ENCODE peak calls at places on chromosomes 13 and 19, in ten cellular contexts. One of them, this sample, is unnamed.
A peak's percentile ranks its signal among the peaks of the same experiment; 100 is the strongest.

GRCh38 chr13:42561752-42562467 is 12.0 kb upstream of the TNFSF11 start:
- DNase-seq in SK-N-SH: no peak
- DNase-seq in lower leg skin: no peak
- DNase-seq in uterus: no peak
- DNase-seq in cardiac fibroblast: no peak
- DNase-seq in mucosa of descending colon: no peak
- DNase-seq in GM12864: no peak
- DNase-seq in heart right ventricle: no peak
- DNase-seq in GM23338: no peak
- DNase-seq in foreskin fibroblast: peak; percentile 56
- DNase-seq in this sample: no peak

GRCh38 chr13:45674908-45675307 is 27.2 kb upstream of the CBY2 start:
- DNase-seq in SK-N-SH: peak; percentile 24
- DNase-seq in lower leg skin: peak; percentile 28
- DNase-seq in uterus: no peak
- DNase-seq in cardiac fibroblast: peak; percentile 57
- DNase-seq in mucosa of descending colon: no peak
- DNase-seq in GM12864: no peak
- DNase-seq in heart right ventricle: no peak
- DNase-seq in GM23338: peak; percentile 19
- DNase-seq in foreskin fibroblast: peak; percentile 73
- DNase-seq in this sample: no peak

GRCh38 chr13:60990032-60990733 is 425.5 kb downstream of the PCDH20 start:
- DNase-seq in SK-N-SH: no peak
- DNase-seq in lower leg skin: no peak
- DNase-seq in uterus: no peak
- DNase-seq in cardiac fibroblast: no peak
- DNase-seq in mucosa of descending colon: peak; percentile 16
- DNase-seq in GM12864: no peak
- DNase-seq in heart right ventricle: no peak
- DNase-seq in GM23338: peak; percentile 72
- DNase-seq in foreskin fibroblast: no peak
- DNase-seq in this sample: peak; percentile 4

GRCh38 chr13:114310961-114311360 is 3.3 kb upstream of the CHAMP1 start:
- DNase-seq in SK-N-SH: no peak
- DNase-seq in lower leg skin: no peak
- DNase-seq in uterus: no peak
- DNase-seq in cardiac fibroblast: no peak
- DNase-seq in mucosa of descending colon: no peak
- DNase-seq in GM12864: no peak
- DNase-seq in heart right ventricle: no peak
- DNase-seq in GM23338: no peak
- DNase-seq in foreskin fibroblast: peak; percentile 57
- DNase-seq in this sample: no peak

GRCh38 chr19:58562126-58563033 is 4.0 kb upstream of the UBE2M start:
- DNase-seq in SK-N-SH: peak; percentile 60
- DNase-seq in lower leg skin: no peak
- DNase-seq in uterus: no peak
- DNase-seq in cardiac fibroblast: peak; percentile 46
- DNase-seq in mucosa of descending colon: peak; percentile 54
- DNase-seq in GM12864: no peak
- DNase-seq in heart right ventricle: no peak
- DNase-seq in GM23338: peak; percentile 78
- DNase-seq in foreskin fibroblast: peak; percentile 73
- DNase-seq in this sample: peak; percentile 56

GRCh38 chr19:41088151-41088550 is at the start of gene CYP2A13:
- DNase-seq in SK-N-SH: no peak
- DNase-seq in lower leg skin: no peak
- DNase-seq in uterus: no peak
- DNase-seq in cardiac fibroblast: no peak
- DNase-seq in mucosa of descending colon: no peak
- DNase-seq in GM12864: no peak
- DNase-seq in heart right ventricle: no peak
- DNase-seq in GM23338: no peak
- DNase-seq in foreskin fibroblast: no peak
- DNase-seq in this sample: no peak

GRCh38 chr13:31793246-31793645 is 53.9 kb downstream of the RXFP2 start:
- DNase-seq in SK-N-SH: no peak
- DNase-seq in lower leg skin: no peak
- DNase-seq in uterus: no peak
- DNase-seq in cardiac fibroblast: peak; percentile 24
- DNase-seq in mucosa of descending colon: no peak
- DNase-seq in GM12864: no peak
- DNase-seq in heart right ventricle: no peak
- DNase-seq in GM23338: no peak
- DNase-seq in foreskin fibroblast: peak; percentile 53
- DNase-seq in this sample: no peak

GRCh38 chr13:30446122-30446500 is 19.6 kb downstream of the HMGB1 start:
- DNase-seq in SK-N-SH: no peak
- DNase-seq in lower leg skin: no peak
- DNase-seq in uterus: no peak
- DNase-seq in cardiac fibroblast: no peak
- DNase-seq in mucosa of descending colon: no peak
- DNase-seq in GM12864: no peak
- DNase-seq in heart right ventricle: no peak
- DNase-seq in GM23338: peak; percentile 55
- DNase-seq in foreskin fibroblast: no peak
- DNase-seq in this sample: no peak

GRCh38 chr13:30829788-30830637 is 76.1 kb upstream of the MEDAG start:
- DNase-seq in SK-N-SH: no peak
- DNase-seq in lower leg skin: no peak
- DNase-seq in uterus: no peak
- DNase-seq in cardiac fibroblast: no peak
- DNase-seq in mucosa of descending colon: no peak
- DNase-seq in GM12864: no peak
- DNase-seq in heart right ventricle: no peak
- DNase-seq in GM23338: no peak
- DNase-seq in foreskin fibroblast: no peak
- DNase-seq in this sample: no peak

GRCh38 chr19:12611361-12611699 is 610 bp downstream of the ZNF791 start:
- DNase-seq in SK-N-SH: peak; percentile 81
- DNase-seq in lower leg skin: peak; percentile 70
- DNase-seq in uterus: peak; percentile 66
- DNase-seq in cardiac fibroblast: peak; percentile 80
- DNase-seq in mucosa of descending colon: peak; percentile 81
- DNase-seq in GM12864: no peak
- DNase-seq in heart right ventricle: peak; percentile 86
- DNase-seq in GM23338: peak; percentile 72
- DNase-seq in foreskin fibroblast: peak; percentile 84
- DNase-seq in this sample: peak; percentile 77

GRCh38 chr19:6056801-6057650 is 53.3 kb downstream of the RFX2 start:
- DNase-seq in SK-N-SH: no peak
- DNase-seq in lower leg skin: peak; percentile 91
- DNase-seq in uterus: peak; percentile 87
- DNase-seq in cardiac fibroblast: peak; percentile 97
- DNase-seq in mucosa of descending colon: peak; percentile 71
- DNase-seq in GM12864: no peak
- DNase-seq in heart right ventricle: peak; percentile 84
- DNase-seq in GM23338: peak; percentile 68
- DNase-seq in foreskin fibroblast: peak; percentile 94
- DNase-seq in this sample: peak; percentile 81

GRCh38 chr13:74674701-74675100 is 540.5 kb upstream of the KLF12 start:
- DNase-seq in SK-N-SH: no peak
- DNase-seq in lower leg skin: no peak
- DNase-seq in uterus: no peak
- DNase-seq in cardiac fibroblast: no peak
- DNase-seq in mucosa of descending colon: no peak
- DNase-seq in GM12864: no peak
- DNase-seq in heart right ventricle: no peak
- DNase-seq in GM23338: no peak
- DNase-seq in foreskin fibroblast: no peak
- DNase-seq in this sample: no peak

GRCh38 chr13:110506859-110507566 is 54.5 kb downstream of the RAB20 start:
- DNase-seq in SK-N-SH: no peak
- DNase-seq in lower leg skin: no peak
- DNase-seq in uterus: peak; percentile 52
- DNase-seq in cardiac fibroblast: peak; percentile 73
- DNase-seq in mucosa of descending colon: peak; percentile 96
- DNase-seq in GM12864: no peak
- DNase-seq in heart right ventricle: peak; percentile 86
- DNase-seq in GM23338: no peak
- DNase-seq in foreskin fibroblast: peak; percentile 30
- DNase-seq in this sample: peak; percentile 94

DNA sequence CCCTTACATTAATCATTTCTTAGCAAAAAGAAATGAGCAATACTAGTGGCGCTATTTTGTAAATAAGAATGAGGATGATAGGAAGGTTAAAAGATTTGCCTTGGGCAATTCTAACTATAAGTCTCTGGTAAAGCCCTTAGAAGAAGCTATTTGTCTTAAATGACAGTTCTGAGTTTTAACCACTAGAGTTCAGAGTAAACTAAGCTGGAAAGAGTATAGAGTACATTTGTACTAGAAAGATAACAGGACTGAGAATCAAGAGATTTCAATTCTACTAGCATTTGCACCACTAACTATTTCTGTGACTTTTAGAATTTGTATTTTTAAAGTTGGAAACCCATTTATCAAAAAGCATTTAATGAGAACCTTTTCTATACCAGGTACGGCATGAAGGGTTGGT is 750.3 kb downstream of the OLFM4 start:
- DNase-seq in SK-N-SH: no peak
- DNase-seq in lower leg skin: no peak
- DNase-seq in uterus: no peak
- DNase-seq in cardiac fibroblast: no peak
- DNase-seq in mucosa of descending colon: no peak
- DNase-seq in GM12864: no peak
- DNase-seq in heart right ventricle: no peak
- DNase-seq in GM23338: peak; percentile 40
- DNase-seq in foreskin fibroblast: no peak
- DNase-seq in this sample: no peak
- TF ChIP-seq CTCF in SK-N-SH: no peak
- TF ChIP-seq CTCF in lower leg skin: no peak
- TF ChIP-seq CTCF in uterus: no peak
- TF ChIP-seq CTCF in cardiac fibroblast: no peak
- TF ChIP-seq CTCF in mucosa of descending colon: no peak
- TF ChIP-seq CTCF in GM12864: no peak
- TF ChIP-seq CTCF in heart right ventricle: no peak
- TF ChIP-seq CTCF in GM23338: peak; percentile 47
- TF ChIP-seq CTCF in foreskin fibroblast: no peak
- TF ChIP-seq CTCF in this sample: no peak

GRCh38 chr19:19345970-19346369 is 25.3 kb downstream of the MAU2 start:
- DNase-seq in SK-N-SH: no peak
- DNase-seq in lower leg skin: no peak
- DNase-seq in uterus: no peak
- DNase-seq in cardiac fibroblast: no peak
- DNase-seq in mucosa of descending colon: no peak
- DNase-seq in GM12864: no peak
- DNase-seq in heart right ventricle: no peak
- DNase-seq in GM23338: no peak
- DNase-seq in foreskin fibroblast: no peak
- DNase-seq in this sample: no peak
- TF ChIP-seq CTCF in SK-N-SH: no peak
- TF ChIP-seq CTCF in lower leg skin: no peak
- TF ChIP-seq CTCF in uterus: no peak
- TF ChIP-seq CTCF in cardiac fibroblast: no peak
- TF ChIP-seq CTCF in mucosa of descending colon: no peak
- TF ChIP-seq CTCF in GM12864: no peak
- TF ChIP-seq CTCF in heart right ventricle: no peak
- TF ChIP-seq CTCF in GM23338: no peak
- TF ChIP-seq CTCF in foreskin fibroblast: no peak
- TF ChIP-seq CTCF in this sample: no peak

GRCh38 chr19:28864024-28864503 is 348.9 kb downstream of the UQCRFS1 start:
- DNase-seq in SK-N-SH: no peak
- DNase-seq in lower leg skin: no peak
- DNase-seq in uterus: no peak
- DNase-seq in cardiac fibroblast: no peak
- DNase-seq in mucosa of descending colon: no peak
- DNase-seq in GM12864: no peak
- DNase-seq in heart right ventricle: no peak
- DNase-seq in GM23338: no peak
- DNase-seq in foreskin fibroblast: no peak
- DNase-seq in this sample: no peak
- TF ChIP-seq CTCF in SK-N-SH: no peak
- TF ChIP-seq CTCF in lower leg skin: no peak
- TF ChIP-seq CTCF in uterus: no peak
- TF ChIP-seq CTCF in cardiac fibroblast: no peak
- TF ChIP-seq CTCF in mucosa of descending colon: no peak
- TF ChIP-seq CTCF in GM12864: no peak
- TF ChIP-seq CTCF in heart right ventricle: no peak
- TF ChIP-seq CTCF in GM23338: no peak
- TF ChIP-seq CTCF in foreskin fibroblast: no peak
- TF ChIP-seq CTCF in this sample: no peak

DNA sequence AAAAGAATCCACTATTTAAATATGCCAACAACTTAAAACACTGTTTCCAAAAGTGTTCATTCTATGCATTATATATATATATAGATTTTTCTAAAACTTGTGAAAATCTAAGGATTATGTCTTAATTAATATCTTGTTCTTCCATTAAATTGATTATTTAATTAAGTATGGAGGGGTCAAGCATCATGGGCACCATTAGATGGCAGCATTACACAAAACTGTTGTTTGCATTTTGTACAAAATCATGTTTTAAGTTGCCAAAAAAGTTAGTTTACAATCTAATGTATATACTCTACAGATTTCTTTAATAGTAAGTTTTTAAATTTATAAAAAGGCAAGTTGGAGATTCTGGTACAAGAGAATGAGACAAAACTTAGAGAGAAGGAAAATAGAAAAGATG is 213.2 kb upstream of the EDNRB start:
- DNase-seq in SK-N-SH: no peak
- DNase-seq in lower leg skin: no peak
- DNase-seq in uterus: no peak
- DNase-seq in cardiac fibroblast: peak; percentile 5
- DNase-seq in mucosa of descending colon: no peak
- DNase-seq in GM12864: no peak
- DNase-seq in heart right ventricle: no peak
- DNase-seq in GM23338: no peak
- DNase-seq in foreskin fibroblast: no peak
- DNase-seq in this sample: no peak
- TF ChIP-seq CTCF in SK-N-SH: peak; percentile 61
- TF ChIP-seq CTCF in lower leg skin: no peak
- TF ChIP-seq CTCF in uterus: no peak
- TF ChIP-seq CTCF in cardiac fibroblast: peak; percentile 33
- TF ChIP-seq CTCF in mucosa of descending colon: no peak
- TF ChIP-seq CTCF in GM12864: no peak
- TF ChIP-seq CTCF in heart right ventricle: no peak
- TF ChIP-seq CTCF in GM23338: peak; percentile 55
- TF ChIP-seq CTCF in foreskin fibroblast: peak; percentile 35
- TF ChIP-seq CTCF in this sample: no peak

GRCh38 chr19:33302175-33302973 is at the start of gene CEBPA:
- DNase-seq in SK-N-SH: peak; percentile 96
- DNase-seq in lower leg skin: no peak
- DNase-seq in uterus: peak; percentile 87
- DNase-seq in cardiac fibroblast: peak; percentile 87
- DNase-seq in mucosa of descending colon: peak; percentile 83
- DNase-seq in GM12864: no peak
- DNase-seq in heart right ventricle: peak; percentile 69
- DNase-seq in GM23338: peak; percentile 91
- DNase-seq in foreskin fibroblast: peak; percentile 94
- DNase-seq in this sample: peak; percentile 83
- TF ChIP-seq CTCF in SK-N-SH: peak; percentile 45
- TF ChIP-seq CTCF in lower leg skin: no peak
- TF ChIP-seq CTCF in uterus: peak; percentile 79
- TF ChIP-seq CTCF in cardiac fibroblast: no peak
- TF ChIP-seq CTCF in mucosa of descending colon: peak; percentile 68
- TF ChIP-seq CTCF in GM12864: peak; percentile 33
- TF ChIP-seq CTCF in heart right ventricle: no peak
- TF ChIP-seq CTCF in GM23338: peak; percentile 17
- TF ChIP-seq CTCF in foreskin fibroblast: peak; percentile 27
- TF ChIP-seq CTCF in this sample: no peak

GRCh38 chr19:518292-519231 is 11.3 kb downstream of the TPGS1 start:
- DNase-seq in SK-N-SH: no peak
- DNase-seq in lower leg skin: no peak
- DNase-seq in uterus: no peak
- DNase-seq in cardiac fibroblast: peak; percentile 91
- DNase-seq in mucosa of descending colon: peak; percentile 59
- DNase-seq in GM12864: no peak
- DNase-seq in heart right ventricle: no peak
- DNase-seq in GM23338: peak; percentile 87
- DNase-seq in foreskin fibroblast: peak; percentile 75
- DNase-seq in this sample: no peak
- TF ChIP-seq CTCF in SK-N-SH: no peak
- TF ChIP-seq CTCF in lower leg skin: no peak
- TF ChIP-seq CTCF in uterus: no peak
- TF ChIP-seq CTCF in cardiac fibroblast: no peak
- TF ChIP-seq CTCF in mucosa of descending colon: no peak
- TF ChIP-seq CTCF in GM12864: no peak
- TF ChIP-seq CTCF in heart right ventricle: no peak
- TF ChIP-seq CTCF in GM23338: no peak
- TF ChIP-seq CTCF in foreskin fibroblast: no peak
- TF ChIP-seq CTCF in this sample: no peak